ENCODE peak calls at places on chromosomes 4 and X, in four cellular contexts. One of them, this sample, is unnamed.

GRCh38 chrX:134622813-134623185 is 35.5 kb downstream of the PLAC1 start:
- DNase-seq in NCI-H345: no peak
- DNase-seq in stimulated activated CD8-positive, alpha-beta memory T cell treated with anti-CD3 and anti-CD28 coated beads, Interleukin-7, amount 100 ng/mL, for 1 hour: no peak
- DNase-seq in CD14-positive monocyte: no peak
- DNase-seq in this sample: no peak

GRCh38 chr4:78237360-78237759 is 180.2 kb downstream of the FRAS1 start:
- DNase-seq in NCI-H345: no peak
- DNase-seq in stimulated activated CD8-positive, alpha-beta memory T cell treated with anti-CD3 and anti-CD28 coated beads, Interleukin-7, amount 100 ng/mL, for 1 hour: no peak
- DNase-seq in CD14-positive monocyte: no peak
- DNase-seq in this sample: no peak

GRCh38 chr4:109912706-109913621 is at the start of gene EGF:
- DNase-seq in NCI-H345: no peak
- DNase-seq in stimulated activated CD8-positive, alpha-beta memory T cell treated with anti-CD3 and anti-CD28 coated beads, Interleukin-7, amount 100 ng/mL, for 1 hour: no peak
- DNase-seq in CD14-positive monocyte: no peak
- DNase-seq in this sample: no peak

GRCh38 chr4:157115613-157116340 is 39.8 kb downstream of the GLRB start:
- DNase-seq in NCI-H345: no peak
- DNase-seq in stimulated activated CD8-positive, alpha-beta memory T cell treated with anti-CD3 and anti-CD28 coated beads, Interleukin-7, amount 100 ng/mL, for 1 hour: no peak
- DNase-seq in CD14-positive monocyte: no peak
- DNase-seq in this sample: no peak

GRCh38 chr4:137934921-137935320 is 307.2 kb downstream of the SLC7A11 start:
- DNase-seq in NCI-H345: no peak
- DNase-seq in stimulated activated CD8-positive, alpha-beta memory T cell treated with anti-CD3 and anti-CD28 coated beads, Interleukin-7, amount 100 ng/mL, for 1 hour: no peak
- DNase-seq in CD14-positive monocyte: no peak
- DNase-seq in this sample: no peak

GRCh38 chr4:764405-765169 is 59.0 kb downstream of the PCGF3 start:
- DNase-seq in NCI-H345: no peak
- DNase-seq in stimulated activated CD8-positive, alpha-beta memory T cell treated with anti-CD3 and anti-CD28 coated beads, Interleukin-7, amount 100 ng/mL, for 1 hour: no peak
- DNase-seq in CD14-positive monocyte: no peak
- DNase-seq in this sample: no peak

GRCh38 chr4:107098403-107098802 is 62.3 kb upstream of the DKK2 start:
- DNase-seq in NCI-H345: no peak
- DNase-seq in stimulated activated CD8-positive, alpha-beta memory T cell treated with anti-CD3 and anti-CD28 coated beads, Interleukin-7, amount 100 ng/mL, for 1 hour: no peak
- DNase-seq in CD14-positive monocyte: no peak
- DNase-seq in this sample: no peak

GRCh38 chr4:94171616-94172015 is 36.0 kb upstream of the SMARCAD1 start:
- DNase-seq in NCI-H345: no peak
- DNase-seq in stimulated activated CD8-positive, alpha-beta memory T cell treated with anti-CD3 and anti-CD28 coated beads, Interleukin-7, amount 100 ng/mL, for 1 hour: no peak
- DNase-seq in CD14-positive monocyte: no peak
- DNase-seq in this sample: no peak

GRCh38 chr4:112951362-112951962 is 98.0 kb upstream of the ANK2 start:
- DNase-seq in NCI-H345: no peak
- DNase-seq in stimulated activated CD8-positive, alpha-beta memory T cell treated with anti-CD3 and anti-CD28 coated beads, Interleukin-7, amount 100 ng/mL, for 1 hour: no peak
- DNase-seq in CD14-positive monocyte: no peak
- DNase-seq in this sample: no peak

GRCh38 chrX:49230500-49231232 is 2.5 kb downstream of the CACNA1F start:
- DNase-seq in NCI-H345: peak; percentile 77
- DNase-seq in stimulated activated CD8-positive, alpha-beta memory T cell treated with anti-CD3 and anti-CD28 coated beads, Interleukin-7, amount 100 ng/mL, for 1 hour: peak; percentile 5
- DNase-seq in CD14-positive monocyte: peak; percentile 68
- DNase-seq in this sample: no peak

GRCh38 chr4:147765121-147765521 is 33.2 kb downstream of the ARHGAP10 start:
- DNase-seq in NCI-H345: no peak
- DNase-seq in stimulated activated CD8-positive, alpha-beta memory T cell treated with anti-CD3 and anti-CD28 coated beads, Interleukin-7, amount 100 ng/mL, for 1 hour: no peak
- DNase-seq in CD14-positive monocyte: no peak
- DNase-seq in this sample: no peak

GRCh38 chrX:130139474-130140201 is 26.0 kb downstream of the AIFM1 start:
- DNase-seq in NCI-H345: peak; percentile 24
- DNase-seq in stimulated activated CD8-positive, alpha-beta memory T cell treated with anti-CD3 and anti-CD28 coated beads, Interleukin-7, amount 100 ng/mL, for 1 hour: no peak
- DNase-seq in CD14-positive monocyte: no peak
- DNase-seq in this sample: no peak

This sample was measured in cerebellar nuclear complex.